ENCODE peak calls at places on chromosomes 11 and 22, in ten cellular contexts. L is neural crest cell, C is cardiac septum, F is HFF-Myc, U is nephron progenitor cell, S is A673, I is NCI-H2081, K is neural progenitor cell, M is left ventricle myocardium inferior, H is Caco-2. N is an unnamed sample.

GRCh38 chr11:61140416-61140815 is 20.8 kb downstream of the VPS37C start:
- DNase-seq in S (no peak), U (no peak), M (no peak), I (no peak), L (no peak), F (no peak), K (no peak), H (no peak), C (no peak), N (no peak)

GRCh38 chr11:13480198-13480597 is 15.6 kb downstream of the PTH start:
- DNase-seq in S (no peak), H (peak), I (no peak), L (no peak), M (no peak), K (no peak), F (no peak), C (no peak), U (no peak), N (no peak)

GRCh38 chr22:44329179-44329796 is 16.5 kb upstream of the SHISAL1 start:
- DNase-seq in I (no peak), U (no peak), F (no peak), K (no peak), L (no peak), H (no peak), C (no peak), S (peak), M (no peak), N (no peak)

GRCh38 chr11:63551889-63552266 is 11.3 kb downstream of the PLAAT2 start:
- DNase-seq in C (no peak), M (no peak), S (no peak), F (no peak), I (no peak), L (no peak), U (no peak), H (no peak), K (no peak), N (no peak)

GRCh38 chr22:36317658-36318271 is 64.8 kb downstream of the APOL1 start:
- DNase-seq in S (no peak), I (no peak), M (no peak), F (no peak), L (no peak), K (no peak), H (no peak), U (no peak), C (no peak), N (no peak)

GRCh38 chr11:8242113-8242475 is 21.6 kb downstream of the LMO1 start:
- DNase-seq in I (no peak), F (no peak), H (no peak), U (no peak), M (no peak), C (no peak), K (no peak), S (no peak), L (no peak), N (no peak)

GRCh38 chr11:47410404-47411264 is 2.2 kb downstream of the SLC39A13 start:
- DNase-seq in F (no peak), I (no peak), K (peak), S (no peak), M (no peak), C (no peak), U (no peak), L (no peak), H (no peak), N (no peak)

GRCh38 chr22:50713571-50714056 is 24.4 kb upstream of the ACR start:
- DNase-seq in S (no peak), K (no peak), H (no peak), F (no peak), U (no peak), M (peak), C (no peak), L (no peak), I (no peak), N (no peak)

GRCh38 chr11:76455331-76455730 is 10.5 kb downstream of the EMSY start:
- DNase-seq in M (no peak), F (no peak), C (no peak), S (no peak), I (no peak), U (peak), H (peak), K (peak), L (no peak), N (no peak)